ENCODE peak calls at places on chromosomes 16 and 17, in six cellular contexts. I is naive thymus-derived CD8-positive, alpha-beta T cell; X is cardiac muscle cell; E is NCI-H1092; D is stimulated activated CD8-positive, alpha-beta memory T cell treated with anti-CD3 and anti-CD28 coated beads, Interleukin-15, amount 100 ng/mL, for 1 hour; Q is activated naive CD8-positive, alpha-beta T cell treated with anti-CD3 and anti-CD28 coated beads, Interleukin-2, amount 50 U/mL, for 24 hours. A is an unnamed sample.

GRCh38 chr16:30786115-30786935 is 680 bp downstream of the ZNF629 start:
- DNase-seq in I (peak; percentile 20), X (peak; percentile 71), E (peak; percentile 7), D (no peak), Q (peak; percentile 27), A (peak; percentile 51)

GRCh38 chr16:84995666-84996065 is 15.7 kb downstream of the ZDHHC7 start:
- DNase-seq in I (no peak), X (no peak), E (no peak), D (no peak), Q (no peak), A (no peak)

GRCh38 chr17:28381141-28381825 is 9.8 kb downstream of the SARM1 start:
- DNase-seq in I (no peak), X (peak; percentile 34), E (no peak), D (no peak), Q (peak; percentile 31), A (no peak)

GRCh38 chr17:57861000-57861736 is 11.3 kb upstream of the MRPS23 start:
- DNase-seq in I (no peak), X (no peak), E (no peak), D (no peak), Q (no peak), A (no peak)

GRCh38 chr16:48054881-48055601 is 100.8 kb downstream of the ABCC12 start:
- DNase-seq in I (no peak), X (peak; percentile 77), E (peak; percentile 45), D (no peak), Q (peak; percentile 16), A (peak; percentile 11)

GRCh38 chr16:82456683-82457082 is 170.1 kb upstream of the CDH13 start:
- DNase-seq in I (no peak), X (peak; percentile 65), E (peak; percentile 70), D (no peak), Q (peak; percentile 49), A (peak; percentile 73)

GRCh38 chr16:84854759-84855158 is 35.0 kb downstream of the CRISPLD2 start:
- DNase-seq in I (no peak), X (peak; percentile 50), E (no peak), D (no peak), Q (no peak), A (no peak)

GRCh38 chr16:23682181-23682580 is 3.5 kb downstream of the PLK1 start:
- DNase-seq in I (no peak), X (peak; percentile 79), E (no peak), D (no peak), Q (no peak), A (no peak)

GRCh38 chr17:4433515-4434031 is at the start of gene SPNS3:
- DNase-seq in I (no peak), X (no peak), E (no peak), D (no peak), Q (peak; percentile 53), A (no peak)

GRCh38 chr17:42072323-42073187 is 22.2 kb upstream of the C17orf113 start:
- DNase-seq in I (peak; percentile 23), X (no peak), E (no peak), D (no peak), Q (peak; percentile 15), A (no peak)

GRCh38 chr17:69448431-69449102 is 34.1 kb downstream of the MAP2K6 start:
- DNase-seq in I (no peak), X (peak; percentile 37), E (peak; percentile 20), D (no peak), Q (no peak), A (no peak)

GRCh38 chr17:57670769-57671545 is 74.1 kb downstream of the CCDC182 start:
- DNase-seq in I (no peak), X (no peak), E (no peak), D (no peak), Q (no peak), A (no peak)

GRCh38 chr17:52170963-52171572 is 12.6 kb upstream of the CA10 start:
- DNase-seq in I (no peak), X (peak; percentile 0), E (peak; percentile 34), D (no peak), Q (no peak), A (no peak)

GRCh38 chr16:8548166-8548565 is 42.1 kb downstream of the TMEM114 start:
- DNase-seq in I (no peak), X (no peak), E (no peak), D (no peak), Q (no peak), A (no peak)